ENCODE peak calls at places on chromosomes 11 and 22, in five cellular contexts. One of them, this sample, is unnamed.

GRCh38 chr11:81010631-81011030 is 1569.8 kb upstream of the TENM4 start:
- DNase-seq in MG63: no peak
- DNase-seq in activated naive CD4-positive, alpha-beta T cell treated with anti-CD3 and anti-CD28 coated beads, Interleukin-2, amount 50 U/mL, for 16 hours: no peak
- DNase-seq in hypothalamus: no peak
- DNase-seq in upper lobe of right lung: no peak
- DNase-seq in this sample: no peak

GRCh38 chr22:22167791-22168189 is 76.8 kb upstream of the VPREB1 start:
- DNase-seq in activated naive CD4-positive, alpha-beta T cell treated with anti-CD3 and anti-CD28 coated beads, Interleukin-2, amount 50 U/mL, for 16 hours: no peak
- DNase-seq in hypothalamus: no peak
- DNase-seq in MG63: no peak
- DNase-seq in upper lobe of right lung: no peak
- DNase-seq in this sample: no peak

GRCh38 chr11:10414181-10414580 is 40.9 kb upstream of the AMPD3 start:
- DNase-seq in activated naive CD4-positive, alpha-beta T cell treated with anti-CD3 and anti-CD28 coated beads, Interleukin-2, amount 50 U/mL, for 16 hours: no peak
- DNase-seq in upper lobe of right lung: no peak
- DNase-seq in hypothalamus: no peak
- DNase-seq in MG63: no peak
- DNase-seq in this sample: no peak

GRCh38 chr11:11568651-11569229 is 53.1 kb downstream of the GALNT18 start:
- DNase-seq in hypothalamus: no peak
- DNase-seq in MG63: no peak
- DNase-seq in upper lobe of right lung: no peak
- DNase-seq in activated naive CD4-positive, alpha-beta T cell treated with anti-CD3 and anti-CD28 coated beads, Interleukin-2, amount 50 U/mL, for 16 hours: no peak
- DNase-seq in this sample: no peak

GRCh38 chr22:29830585-29830984 is 7.5 kb downstream of the ASCC2 start:
- DNase-seq in hypothalamus: no peak
- DNase-seq in activated naive CD4-positive, alpha-beta T cell treated with anti-CD3 and anti-CD28 coated beads, Interleukin-2, amount 50 U/mL, for 16 hours: no peak
- DNase-seq in MG63: no peak
- DNase-seq in upper lobe of right lung: no peak
- DNase-seq in this sample: no peak

GRCh38 chr22:17191163-17191562 is 28.1 kb downstream of the ADA2 start:
- DNase-seq in activated naive CD4-positive, alpha-beta T cell treated with anti-CD3 and anti-CD28 coated beads, Interleukin-2, amount 50 U/mL, for 16 hours: no peak
- DNase-seq in upper lobe of right lung: no peak
- DNase-seq in MG63: peak
- DNase-seq in hypothalamus: no peak
- DNase-seq in this sample: no peak

GRCh38 chr11:65501005-65501529 is 2.2 kb downstream of the MALAT1 start:
- DNase-seq in hypothalamus: no peak
- DNase-seq in activated naive CD4-positive, alpha-beta T cell treated with anti-CD3 and anti-CD28 coated beads, Interleukin-2, amount 50 U/mL, for 16 hours: no peak
- DNase-seq in MG63: no peak
- DNase-seq in upper lobe of right lung: no peak
- DNase-seq in this sample: no peak

GRCh38 chr11:911031-911889 is 650 bp upstream of the CHID1 start:
- DNase-seq in activated naive CD4-positive, alpha-beta T cell treated with anti-CD3 and anti-CD28 coated beads, Interleukin-2, amount 50 U/mL, for 16 hours: peak
- DNase-seq in MG63: peak
- DNase-seq in hypothalamus: peak
- DNase-seq in upper lobe of right lung: peak
- DNase-seq in this sample: peak

GRCh38 chr22:50697667-50698506 is 25.3 kb downstream of the SHANK3 start:
- DNase-seq in hypothalamus: no peak
- DNase-seq in upper lobe of right lung: peak
- DNase-seq in activated naive CD4-positive, alpha-beta T cell treated with anti-CD3 and anti-CD28 coated beads, Interleukin-2, amount 50 U/mL, for 16 hours: peak
- DNase-seq in MG63: no peak
- DNase-seq in this sample: no peak

GRCh38 chr11:6201486-6201885 is 2.5 kb downstream of the OR52W1 start:
- DNase-seq in activated naive CD4-positive, alpha-beta T cell treated with anti-CD3 and anti-CD28 coated beads, Interleukin-2, amount 50 U/mL, for 16 hours: no peak
- DNase-seq in upper lobe of right lung: no peak
- DNase-seq in hypothalamus: no peak
- DNase-seq in MG63: no peak
- DNase-seq in this sample: no peak

GRCh38 chr11:20110908-20111669 is 49.2 kb downstream of the DBX1 start:
- DNase-seq in upper lobe of right lung: no peak
- DNase-seq in hypothalamus: no peak
- DNase-seq in MG63: peak
- DNase-seq in activated naive CD4-positive, alpha-beta T cell treated with anti-CD3 and anti-CD28 coated beads, Interleukin-2, amount 50 U/mL, for 16 hours: peak
- DNase-seq in this sample: peak

GRCh38 chr22:50418624-50419023 is 56.2 kb downstream of the SBF1 start:
- DNase-seq in activated naive CD4-positive, alpha-beta T cell treated with anti-CD3 and anti-CD28 coated beads, Interleukin-2, amount 50 U/mL, for 16 hours: no peak
- DNase-seq in upper lobe of right lung: no peak
- DNase-seq in hypothalamus: peak
- DNase-seq in MG63: no peak
- DNase-seq in this sample: no peak

GRCh38 chr11:114278342-114279065 is 17.7 kb upstream of the NNMT start:
- DNase-seq in MG63: no peak
- DNase-seq in upper lobe of right lung: no peak
- DNase-seq in hypothalamus: no peak
- DNase-seq in activated naive CD4-positive, alpha-beta T cell treated with anti-CD3 and anti-CD28 coated beads, Interleukin-2, amount 50 U/mL, for 16 hours: no peak
- DNase-seq in this sample: no peak

GRCh38 chr11:12248330-12248729 is 129.0 kb upstream of the PARVA start:
- DNase-seq in hypothalamus: peak
- DNase-seq in MG63: no peak
- DNase-seq in upper lobe of right lung: peak
- DNase-seq in activated naive CD4-positive, alpha-beta T cell treated with anti-CD3 and anti-CD28 coated beads, Interleukin-2, amount 50 U/mL, for 16 hours: no peak
- DNase-seq in this sample: no peak

GRCh38 chr11:73314121-73314948 is 6.3 kb downstream of the ARHGEF17 start:
- DNase-seq in MG63: no peak
- DNase-seq in upper lobe of right lung: peak
- DNase-seq in hypothalamus: peak
- DNase-seq in activated naive CD4-positive, alpha-beta T cell treated with anti-CD3 and anti-CD28 coated beads, Interleukin-2, amount 50 U/mL, for 16 hours: no peak
- DNase-seq in this sample: no peak

GRCh38 chr11:62054484-62055121 is 69.2 kb upstream of the INCENP start:
- DNase-seq in MG63: no peak
- DNase-seq in upper lobe of right lung: no peak
- DNase-seq in hypothalamus: no peak
- DNase-seq in activated naive CD4-positive, alpha-beta T cell treated with anti-CD3 and anti-CD28 coated beads, Interleukin-2, amount 50 U/mL, for 16 hours: peak
- DNase-seq in this sample: peak

GRCh38 chr11:102451693-102452460 is 688 bp downstream of the TMEM123 start:
- DNase-seq in hypothalamus: peak
- DNase-seq in MG63: peak
- DNase-seq in upper lobe of right lung: peak
- DNase-seq in activated naive CD4-positive, alpha-beta T cell treated with anti-CD3 and anti-CD28 coated beads, Interleukin-2, amount 50 U/mL, for 16 hours: peak
- DNase-seq in this sample: peak

GRCh38 chr11:57516061-57516443 is 550 bp upstream of the SLC43A1 start:
- DNase-seq in activated naive CD4-positive, alpha-beta T cell treated with anti-CD3 and anti-CD28 coated beads, Interleukin-2, amount 50 U/mL, for 16 hours: no peak
- DNase-seq in upper lobe of right lung: no peak
- DNase-seq in MG63: no peak
- DNase-seq in hypothalamus: no peak
- DNase-seq in this sample: no peak

GRCh38 chr11:62974848-62975522 is 9.8 kb downstream of the SLC22A6 start:
- DNase-seq in upper lobe of right lung: peak
- DNase-seq in activated naive CD4-positive, alpha-beta T cell treated with anti-CD3 and anti-CD28 coated beads, Interleukin-2, amount 50 U/mL, for 16 hours: peak
- DNase-seq in hypothalamus: no peak
- DNase-seq in MG63: peak
- DNase-seq in this sample: peak

GRCh38 chr22:38186429-38186828 is 4.8 kb upstream of the PLA2G6 start:
- DNase-seq in upper lobe of right lung: no peak
- DNase-seq in activated naive CD4-positive, alpha-beta T cell treated with anti-CD3 and anti-CD28 coated beads, Interleukin-2, amount 50 U/mL, for 16 hours: no peak
- DNase-seq in MG63: no peak
- DNase-seq in hypothalamus: no peak
- DNase-seq in this sample: no peak

GRCh38 chr11:115501504-115501894 is 2.7 kb downstream of the CADM1 start:
- DNase-seq in activated naive CD4-positive, alpha-beta T cell treated with anti-CD3 and anti-CD28 coated beads, Interleukin-2, amount 50 U/mL, for 16 hours: no peak
- DNase-seq in hypothalamus: no peak
- DNase-seq in upper lobe of right lung: no peak
- DNase-seq in MG63: no peak
- DNase-seq in this sample: no peak

GRCh38 chr11:40125054-40125453 is 1334.4 kb downstream of the LRRC4C start:
- DNase-seq in activated naive CD4-positive, alpha-beta T cell treated with anti-CD3 and anti-CD28 coated beads, Interleukin-2, amount 50 U/mL, for 16 hours: no peak
- DNase-seq in MG63: no peak
- DNase-seq in upper lobe of right lung: no peak
- DNase-seq in hypothalamus: no peak
- DNase-seq in this sample: no peak

GRCh38 chr11:95443386-95443785 is 212.4 kb upstream of the SESN3 start:
- DNase-seq in hypothalamus: no peak
- DNase-seq in activated naive CD4-positive, alpha-beta T cell treated with anti-CD3 and anti-CD28 coated beads, Interleukin-2, amount 50 U/mL, for 16 hours: no peak
- DNase-seq in MG63: no peak
- DNase-seq in upper lobe of right lung: no peak
- DNase-seq in this sample: no peak

GRCh38 chr11:61688368-61689163 is 8.4 kb downstream of the DAGLA start:
- DNase-seq in hypothalamus: peak
- DNase-seq in activated naive CD4-positive, alpha-beta T cell treated with anti-CD3 and anti-CD28 coated beads, Interleukin-2, amount 50 U/mL, for 16 hours: no peak
- DNase-seq in MG63: peak
- DNase-seq in upper lobe of right lung: peak
- DNase-seq in this sample: no peak

GRCh38 chr11:64864473-64865285 is 13.7 kb downstream of the EHD1 start:
- DNase-seq in hypothalamus: peak
- DNase-seq in upper lobe of right lung: no peak
- DNase-seq in MG63: peak
- DNase-seq in activated naive CD4-positive, alpha-beta T cell treated with anti-CD3 and anti-CD28 coated beads, Interleukin-2, amount 50 U/mL, for 16 hours: peak
- DNase-seq in this sample: no peak

GRCh38 chr22:29956680-29957079 is 73.7 kb downstream of the MTMR3 start:
- DNase-seq in activated naive CD4-positive, alpha-beta T cell treated with anti-CD3 and anti-CD28 coated beads, Interleukin-2, amount 50 U/mL, for 16 hours: no peak
- DNase-seq in MG63: no peak
- DNase-seq in hypothalamus: no peak
- DNase-seq in upper lobe of right lung: no peak
- DNase-seq in this sample: no peak

GRCh38 chr11:18485905-18486528 is 30.4 kb downstream of the LDHAL6A start:
- DNase-seq in upper lobe of right lung: no peak
- DNase-seq in hypothalamus: no peak
- DNase-seq in activated naive CD4-positive, alpha-beta T cell treated with anti-CD3 and anti-CD28 coated beads, Interleukin-2, amount 50 U/mL, for 16 hours: no peak
- DNase-seq in MG63: no peak
- DNase-seq in this sample: no peak